ENCODE peak calls at places on chromosomes 2 and 18, in eight cellular contexts. O is cardiac fibroblast; T is NCI-H1105; R is T-cell; C is activated T-helper 1 cell treated with anti-CD3 and anti-CD28 coated beads, Interleukin-2, amount 50 U/mL, for 16 hours; K is HT1080; V is NAMALWA; B is stimulated activated CD8-positive, alpha-beta memory T cell treated with anti-CD3 and anti-CD28 coated beads, Interleukin-15, amount 100 ng/mL, for 24 hours. L is an unnamed sample.

GRCh38 chr2:220460257-220460985 is 833.0 kb downstream of the SLC4A3 start:
- DNase-seq in O (peak), T (no peak), R (no peak), C (no peak), K (no peak), V (peak), B (no peak), L (peak)

GRCh38 chr2:96816836-96817702 is 1.0 kb downstream of the CNNM3 start:
- DNase-seq in O (peak), T (no peak), R (no peak), C (no peak), K (no peak), V (no peak), B (no peak), L (peak)

GRCh38 chr18:7805880-7806279 is 238.8 kb downstream of the PTPRM start:
- DNase-seq in O (no peak), T (no peak), R (no peak), C (no peak), K (no peak), V (no peak), B (no peak), L (no peak)

GRCh38 chr2:81767173-81767720 is 1462.7 kb upstream of the LRRTM1 start:
- DNase-seq in O (no peak), T (no peak), R (no peak), C (no peak), K (peak), V (no peak), B (no peak), L (no peak)

GRCh38 chr2:215607790-215608189 is 171.9 kb upstream of the FN1 start:
- DNase-seq in O (peak), T (no peak), R (no peak), C (no peak), K (no peak), V (no peak), B (no peak), L (peak)

GRCh38 chr2:217064234-217065103 is 204.6 kb upstream of the TNP1 start:
- DNase-seq in O (peak), T (no peak), R (no peak), C (no peak), K (peak), V (no peak), B (no peak), L (peak)

GRCh38 chr2:28276807-28277206 is 115.9 kb upstream of the FOSL2 start:
- DNase-seq in O (peak), T (no peak), R (no peak), C (no peak), K (peak), V (no peak), B (no peak), L (no peak)

GRCh38 chr2:66813525-66813924 is 378.6 kb downstream of the MEIS1 start:
- DNase-seq in O (peak), T (no peak), R (no peak), C (no peak), K (no peak), V (no peak), B (no peak), L (peak)

GRCh38 chr2:28117104-28117596 is 226.6 kb downstream of the BABAM2 start:
- DNase-seq in O (no peak), T (no peak), R (no peak), C (no peak), K (no peak), V (no peak), B (no peak), L (no peak)

GRCh38 chr2:178692845-178693244 is 114.4 kb downstream of the TTN start:
- DNase-seq in O (no peak), T (no peak), R (no peak), C (no peak), K (no peak), V (no peak), B (no peak), L (no peak)

GRCh38 chr2:215664847-215665525 is 229.1 kb upstream of the FN1 start:
- DNase-seq in O (peak), T (no peak), R (no peak), C (no peak), K (peak), V (no peak), B (no peak), L (peak)

GRCh38 chr2:98025481-98026037 is 29.8 kb upstream of the TMEM131 start:
- DNase-seq in O (no peak), T (no peak), R (no peak), C (no peak), K (no peak), V (peak), B (no peak), L (no peak)

GRCh38 chr2:197677056-197677455 is 1.7 kb upstream of the RFTN2 start:
- DNase-seq in O (no peak), T (no peak), R (no peak), C (no peak), K (no peak), V (no peak), B (no peak), L (no peak)

GRCh38 chr2:217338306-217338916 is 478.5 kb upstream of the TNP1 start:
- DNase-seq in O (peak), T (no peak), R (no peak), C (no peak), K (peak), V (no peak), B (no peak), L (peak)

GRCh38 chr18:59145055-59145454 is 5.4 kb downstream of the SEC11C start:
- DNase-seq in O (no peak), T (peak), R (no peak), C (no peak), K (no peak), V (no peak), B (no peak), L (no peak)

GRCh38 chr2:9805435-9806297 is 37.6 kb upstream of the TAF1B start:
- DNase-seq in O (peak), T (no peak), R (no peak), C (no peak), K (no peak), V (peak), B (no peak), L (no peak)

GRCh38 chr2:30666307-30666874 is 140.9 kb downstream of the CAPN13 start:
- DNase-seq in O (peak), T (no peak), R (no peak), C (no peak), K (peak), V (peak), B (no peak), L (peak)

GRCh38 chr18:45566025-45566740 is 49.1 kb upstream of the SLC14A2 start:
- DNase-seq in O (peak), T (no peak), R (no peak), C (no peak), K (peak), V (no peak), B (no peak), L (peak)

L was measured in EH.